ENCODE peak calls at places on chromosomes 6 and 20, in four cellular contexts. X is neural progenitor cell, V is PC-9, C is MM.1S. N is an unnamed sample. For H3F3A and H3K36me3, the result is how much of the 10 kb centered on the place peaks cover.

GRCh38 chr6:108690326-108691000 is 129.7 kb downstream of the FOXO3 start:
- DNase-seq in X (no peak), V (no peak), C (no peak), N (peak)

GRCh38 chr20:47677314-47678129 is 107.8 kb downstream of the SULF2 start:
- DNase-seq in X (peak), V (peak), C (peak), N (peak)

GRCh38 chr6:30156262-30156599 is 4.8 kb downstream of the TRIM10 start:
- DNase-seq in X (no peak), V (peak), C (no peak), N (peak)

GRCh38 chr6:33426590-33427563 is 7.0 kb downstream of the SYNGAP1 start:
- DNase-seq in X (peak), V (no peak), C (no peak), N (no peak)

GRCh38 chr6:44009425-44010321 is 117.6 kb downstream of the MRPL14 start:
- DNase-seq in X (no peak), V (no peak), C (no peak), N (peak)

GRCh38 chr20:49562341-49563014 is 5.5 kb downstream of the PTGIS start:
- DNase-seq in X (peak), V (peak), C (no peak), N (peak)

GRCh38 chr6:13873288-13874190 is 51.2 kb upstream of the RNF182 start:
- DNase-seq in X (peak), V (peak), C (peak), N (peak)

GRCh38 chr20:17648306-17648646 is 33.8 kb downstream of the RRBP1 start:
- DNase-seq in X (no peak), V (no peak), C (no peak), N (no peak)

GRCh38 chr20:51661609-51662178 is 106.5 kb downstream of the ATP9A start:
- DNase-seq in X (no peak), V (peak), C (no peak), N (peak)

GRCh38 chr6:5979650-5980427 is 26.9 kb downstream of the NRN1 start:
- DNase-seq in X (no peak), V (no peak), C (no peak), N (no peak)

GRCh38 chr6:127532991-127533390 is 13.9 kb upstream of the MTCL3 start:
- DNase-seq in X (no peak), V (no peak), C (no peak), N (no peak)

GRCh38 chr20:54995021-54995420 is 519.6 kb downstream of the DOK5 start:
- DNase-seq in X (peak), V (no peak), C (no peak), N (no peak)

GRCh38 chr20:35271073-35271882 is 6.6 kb downstream of the MMP24OS start:
- DNase-seq in X (no peak), V (no peak), C (no peak), N (no peak)

GRCh38 chr20:12482661-12483060 is 526.1 kb upstream of the SPTLC3 start:
- DNase-seq in X (no peak), V (no peak), C (no peak), N (no peak)

GRCh38 chr6:77451466-77451865 is 11.8 kb downstream of the HTR1B start:
- DNase-seq in X (no peak), V (no peak), C (no peak), N (no peak)

GRCh38 chr6:31752739-31753319 is 9.6 kb upstream of the SAPCD1 start:
- DNase-seq in X (no peak), V (no peak), C (no peak), N (peak)

GRCh38 chr6:42142118-42142835 is at the start of gene C6orf132:
- DNase-seq in X (peak), V (peak), C (no peak), N (peak)

GRCh38 chr6:34513628-34514027 is 42.5 kb downstream of the SPDEF start:
- DNase-seq in X (peak), V (no peak), C (no peak), N (no peak)

GRCh38 chr20:37670426-37670825 is 23.4 kb upstream of the CTNNBL1 start:
- DNase-seq in X (peak), V (no peak), C (no peak), N (no peak)

GRCh38 chr20:62907377-62908317 is 18.7 kb downstream of the DIDO1 start:
- DNase-seq in X (peak), V (no peak), C (no peak), N (no peak)

GRCh38 chr20:13029687-13030510 is 21.1 kb downstream of the SPTLC3 start:
- DNase-seq in X (no peak), V (peak), C (no peak), N (peak)

GRCh38 chr20:22576733-22577514 is 7.4 kb downstream of the FOXA2 start:
- DNase-seq in X (peak), V (no peak), C (no peak), N (no peak)

GRCh38 chr20:22575087-22575721 is 9.2 kb downstream of the FOXA2 start:
- DNase-seq in X (peak), V (no peak), C (no peak), N (peak)

GRCh38 chr20:22577515-22578220 is 6.7 kb downstream of the FOXA2 start:
- DNase-seq in X (peak), V (no peak), C (no peak), N (peak)

GRCh38 chr20:22575737-22576136 is 8.6 kb downstream of the FOXA2 start:
- DNase-seq in X (no peak), V (no peak), C (no peak), N (no peak)

DNA sequence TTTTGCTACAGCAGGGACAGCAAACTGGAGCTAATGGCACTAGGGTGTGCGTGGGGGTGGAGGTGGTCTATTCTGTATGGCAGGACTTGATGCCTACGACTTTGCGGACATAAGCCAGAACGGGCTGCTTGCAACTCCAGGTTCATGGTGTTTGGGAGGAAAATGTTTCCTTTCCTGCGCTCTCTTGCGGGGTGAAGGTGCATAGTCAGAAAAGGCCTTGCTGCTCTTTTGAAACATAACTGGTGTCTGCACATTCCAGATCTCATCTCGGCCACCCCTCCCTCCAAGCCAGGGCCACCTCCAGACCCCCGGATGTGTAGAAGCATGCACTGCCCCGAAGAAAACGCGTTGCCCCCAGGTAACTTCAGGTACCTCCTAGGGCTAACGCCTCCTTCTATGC is 8.1 kb downstream of the FOXA2 start:
- DNase-seq in X (no peak), V (no peak), C (no peak), N (no peak)
- H3F3A ChIP-seq in X (under half), V (under half), C (under half), N (under half)

GRCh38 chr20:15867017-15867416 is 706.2 kb downstream of the KIF16B start:
- DNase-seq in X (no peak), V (no peak), C (no peak), N (no peak)

GRCh38 chr20:15865553-15865952 is 707.7 kb downstream of the KIF16B start:
- DNase-seq in X (no peak), V (no peak), C (no peak), N (no peak)

GRCh38 chr20:15862178-15862577 is 711.1 kb downstream of the KIF16B start:
- DNase-seq in X (no peak), V (no peak), C (no peak), N (peak)

GRCh38 chr20:15863735-15864134 is 709.5 kb downstream of the KIF16B start:
- DNase-seq in X (no peak), V (no peak), C (no peak), N (no peak)

GRCh38 chr20:15867899-15868298 is 705.3 kb downstream of the KIF16B start:
- DNase-seq in X (no peak), V (no peak), C (no peak), N (peak)
- H3K36me3 ChIP-seq in X (under half), V (under half), C (under half), N (under half)

GRCh38 chr6:157570104-157570503 is 189.1 kb downstream of the ZDHHC14 start:
- DNase-seq in X (no peak), V (no peak), C (no peak), N (no peak)
- H3F3A ChIP-seq in X (under half), V (under half), C (under half), N (under half)

DNA sequence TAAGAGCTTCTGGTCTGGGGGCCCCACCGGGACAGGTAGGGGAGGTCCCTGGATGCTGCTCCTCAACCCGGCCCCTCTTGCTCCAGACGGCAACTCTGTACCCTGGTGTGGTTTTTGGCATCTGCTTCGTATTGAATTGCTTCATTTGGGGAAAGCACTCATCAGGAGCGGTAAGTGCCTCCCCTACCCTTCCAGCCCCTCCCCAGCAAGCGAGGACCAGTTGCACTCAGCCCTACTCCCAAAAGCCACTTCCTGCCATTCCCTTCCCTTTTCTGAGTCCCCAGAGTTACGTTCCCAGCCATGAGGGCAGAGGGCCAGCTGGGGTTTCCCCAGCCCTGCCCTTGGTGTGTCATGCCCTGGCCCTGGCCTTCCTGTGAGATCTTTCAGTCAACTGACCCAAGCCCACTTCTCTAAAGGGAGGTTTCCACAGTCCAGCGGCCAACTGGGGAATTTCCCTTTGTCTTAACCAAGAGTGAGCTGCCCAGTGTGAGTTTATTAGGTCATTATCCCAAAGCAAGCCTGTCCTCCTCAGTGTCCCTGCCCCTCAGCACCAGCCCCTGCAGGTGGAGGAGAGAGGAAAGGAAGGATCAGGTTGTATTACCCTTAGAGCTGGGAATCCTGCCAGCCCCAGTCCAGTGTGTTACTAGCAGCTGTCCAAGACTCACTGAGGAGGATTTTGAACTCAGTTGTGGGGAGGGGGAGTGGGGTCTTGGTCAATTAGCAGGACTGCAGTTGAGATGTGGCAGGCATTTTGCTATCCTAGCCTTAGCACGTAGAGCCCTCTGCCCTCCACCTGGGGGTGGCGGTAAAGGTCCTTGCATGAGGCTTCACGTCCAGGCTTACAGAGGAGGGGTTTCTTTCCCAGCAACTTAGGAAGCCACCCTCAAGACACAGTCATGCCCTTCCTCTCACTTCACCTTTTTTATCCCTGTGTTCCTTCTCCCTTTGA is 45.8 kb downstream of the TM9SF4 start:
- DNase-seq in X (peak), V (peak), C (no peak), N (peak)
- H3K36me3 ChIP-seq in X (under half), V (under half), C (under half), N (under half)

DNA sequence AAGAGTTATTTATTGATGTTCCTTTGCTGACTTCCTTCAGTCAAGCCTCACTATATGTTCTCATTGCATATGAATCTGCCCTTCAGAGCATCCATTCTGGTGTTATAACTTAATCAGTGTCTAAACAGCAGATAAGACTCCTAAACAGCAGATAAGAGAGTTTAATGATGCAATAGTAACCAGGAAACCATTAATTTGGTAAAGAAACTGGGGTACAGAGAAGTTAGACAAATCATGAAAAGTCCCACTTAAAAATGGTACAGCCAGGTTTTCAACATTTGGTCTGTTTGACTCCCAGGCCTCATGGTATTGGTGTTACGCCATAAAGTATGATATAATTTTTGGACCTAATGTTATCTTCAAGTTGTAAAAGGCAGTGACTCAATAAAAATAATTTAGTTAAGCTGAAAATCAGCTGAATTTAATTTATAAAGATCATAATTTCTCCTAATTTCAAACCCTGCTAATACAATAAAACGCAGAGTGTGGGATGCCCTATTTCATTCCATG is 127.4 kb upstream of the DST start:
- DNase-seq in X (no peak), V (no peak), C (no peak), N (no peak)
- H3F3A ChIP-seq in X (under half), V (under half), C (under half), N (under half)

N was measured in PC-3.